ENCODE peak calls at places on chromosomes 12 and 14, in four cellular contexts. H is HepG2, I is GM12878, O is H1. U is an unnamed sample.

GRCh38 chr14:31166271-31166561 is 41.4 kb downstream of the HECTD1 start:
- DNase-seq in O (no peak), I (no peak), H (no peak), U (no peak)

GRCh38 chr12:9404469-9405260 is 196.5 kb upstream of the PZP start:
- DNase-seq in I (no peak), O (no peak), H (no peak), U (no peak)

GRCh38 chr12:119005832-119006360 is 24.6 kb downstream of the SRRM4 start:
- DNase-seq in O (no peak), I (no peak), H (no peak), U (no peak)

GRCh38 chr12:55659486-55660385 is 23.0 kb downstream of the OR10P1 start:
- DNase-seq in I (no peak), O (no peak), H (peak; percentile 27), U (no peak)

GRCh38 chr12:129196927-129197326 is 343.6 kb downstream of the GLT1D1 start:
- DNase-seq in O (no peak), I (no peak), H (no peak), U (no peak)

GRCh38 chr12:63977441-63977840 is 132.9 kb downstream of the SRGAP1 start:
- DNase-seq in O (no peak), I (no peak), H (no peak), U (no peak)

GRCh38 chr12:51090705-51091229 is 7.4 kb upstream of the CSRNP2 start:
- DNase-seq in H (no peak), O (no peak), I (no peak), U (no peak)

GRCh38 chr12:121678721-121679300 is 9.4 kb upstream of the MORN3 start:
- DNase-seq in H (no peak), O (no peak), I (no peak), U (no peak)

GRCh38 chr12:27199638-27200300 is 44.3 kb upstream of the STK38L start:
- DNase-seq in H (no peak), I (no peak), O (no peak), U (no peak)

GRCh38 chr12:2637371-2637770 is 157.4 kb upstream of the FKBP4 start:
- DNase-seq in H (no peak), O (no peak), I (no peak), U (no peak)

GRCh38 chr12:104699489-104700194 is 242.9 kb downstream of the CHST11 start:
- DNase-seq in H (no peak), O (no peak), I (peak; percentile 58), U (no peak)

GRCh38 chr12:81000831-81001230 is 63.1 kb upstream of the LIN7A start:
- DNase-seq in H (no peak), O (no peak), I (no peak), U (no peak)

GRCh38 chr12:98990648-98991047 is 345.6 kb downstream of the APAF1 start:
- DNase-seq in I (no peak), H (no peak), O (no peak), U (no peak)

GRCh38 chr14:90674043-90674670 is 142.1 kb downstream of the TTC7B start:
- DNase-seq in H (no peak), O (no peak), I (no peak), U (no peak)

GRCh38 chr12:108304633-108305032 is 34.5 kb downstream of the CMKLR1 start:
- DNase-seq in O (no peak), H (no peak), I (no peak), U (no peak)

GRCh38 chr12:108301346-108301745 is 37.8 kb downstream of the CMKLR1 start:
- DNase-seq in H (no peak), I (no peak), O (no peak), U (no peak)

GRCh38 chr12:108299980-108300696 is 39.0 kb downstream of the CMKLR1 start:
- DNase-seq in O (no peak), I (no peak), H (no peak), U (no peak)

GRCh38 chr12:108302034-108302433 is 37.1 kb downstream of the CMKLR1 start:
- DNase-seq in O (no peak), I (no peak), H (no peak), U (no peak)

DNA sequence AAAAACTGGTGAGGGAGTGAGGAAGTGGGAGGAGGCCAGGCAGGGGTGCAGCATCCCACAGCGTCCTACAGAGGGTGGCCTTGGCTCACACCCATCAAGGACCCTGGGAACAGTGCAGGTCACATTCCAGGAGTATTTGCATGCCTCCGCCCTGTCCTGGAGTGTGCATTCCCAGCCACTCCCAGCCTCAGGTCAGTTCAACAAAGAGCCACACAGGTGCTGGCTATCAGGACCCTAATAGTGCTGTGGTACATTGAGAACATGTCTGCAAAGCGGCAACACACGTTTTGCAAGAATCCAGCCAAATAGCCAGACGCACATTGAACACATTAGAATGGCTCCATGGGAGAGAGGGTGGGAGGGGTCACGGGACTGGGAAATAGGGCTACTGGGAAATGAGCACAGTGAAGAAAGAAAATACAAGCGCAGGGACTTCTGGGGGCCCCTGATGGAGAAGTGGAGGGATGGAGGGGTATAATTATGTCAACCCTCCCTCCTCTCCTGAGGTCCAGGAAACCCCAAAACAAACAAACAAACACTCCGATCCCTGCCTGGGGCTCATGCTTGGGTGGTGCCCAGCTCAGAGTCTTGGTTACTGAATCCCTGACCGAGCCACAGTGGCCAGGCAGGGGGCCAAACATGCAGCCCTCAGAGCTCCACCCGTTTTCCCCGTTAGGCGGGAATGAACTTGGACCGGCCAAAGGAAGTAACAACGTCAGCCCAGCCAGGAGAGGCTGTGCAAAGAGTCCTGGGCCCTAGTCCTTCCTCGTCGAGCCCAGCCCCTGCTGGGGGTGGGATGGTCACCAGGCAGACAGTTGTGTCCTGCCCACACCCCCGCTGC is 36.4 kb downstream of the CMKLR1 start:
- DNase-seq in I (no peak), O (peak; percentile 41), H (peak; percentile 84), U (peak; percentile 81)
- TF ChIP-seq ZNF274 in I (no peak), O (no peak), H (no peak), U (no peak)

DNA sequence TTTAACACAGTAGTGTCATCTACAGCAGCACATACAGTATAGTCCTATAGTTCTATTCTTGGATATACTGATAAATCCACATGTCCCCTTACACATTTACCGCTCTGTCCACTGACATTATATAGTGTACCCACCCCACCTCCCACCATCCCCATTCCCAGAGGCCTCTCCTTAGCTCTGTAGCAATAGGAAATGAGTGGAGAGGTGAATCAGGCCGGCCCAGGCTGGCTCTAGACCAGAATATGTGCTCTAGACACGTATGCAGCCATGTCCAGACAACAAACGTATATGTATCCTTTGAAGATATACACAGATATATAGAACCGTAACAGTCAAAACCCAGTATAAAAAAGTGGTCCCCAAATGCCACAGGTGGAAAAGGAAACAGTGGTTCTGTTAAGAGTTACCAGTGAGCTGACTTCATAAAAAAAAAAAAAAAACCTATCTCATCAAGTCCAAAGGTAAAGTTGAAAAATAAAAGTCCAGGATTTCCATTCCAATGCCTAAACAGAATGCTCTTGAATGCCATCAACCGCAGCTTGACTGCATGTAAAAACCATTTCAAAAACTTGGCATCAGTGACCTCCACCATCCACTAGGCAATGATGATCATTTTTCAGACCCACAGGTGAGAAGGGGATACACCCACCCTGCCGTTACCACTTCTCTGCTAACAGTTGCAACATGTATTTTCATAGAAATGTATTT is 16.7 kb downstream of the EGLN3 start:
- DNase-seq in H (no peak), I (no peak), O (no peak), U (no peak)
- H3K4me1 ChIP-seq in H (peaks cover 32% of the 10 kb centered on the region), I (no peaks in the 10 kb centered on the region), O (peaks cover 48% of the 10 kb centered on the region), U (peaks cover 6% of the 10 kb centered on the region)

GRCh38 chr14:38201137-38201828 is 6.4 kb upstream of the SSTR1 start:
- DNase-seq in O (no peak), I (no peak), H (no peak), U (no peak)

GRCh38 chr14:38199076-38199475 is 8.6 kb upstream of the SSTR1 start:
- DNase-seq in O (no peak), I (no peak), H (no peak), U (no peak)

GRCh38 chr14:38197761-38198345 is 9.9 kb upstream of the SSTR1 start:
- DNase-seq in I (no peak), O (no peak), H (no peak), U (no peak)

GRCh38 chr14:38198425-38198824 is 9.3 kb upstream of the SSTR1 start:
- DNase-seq in O (no peak), H (no peak), I (no peak), U (no peak)

GRCh38 chr14:38199768-38200167 is 7.9 kb upstream of the SSTR1 start:
- DNase-seq in O (no peak), I (no peak), H (no peak), U (no peak)
- TF ChIP-seq SUZ12 in O (no peak), I (no peak), H (no peak), U (no peak)

GRCh38 chr12:93785262-93786010 is 108.3 kb downstream of the CRADD start:
- DNase-seq in H (peak; percentile 63), O (peak; percentile 29), I (no peak), U (peak; percentile 43)
- TF ChIP-seq ZNF274 in H (no peak), O (no peak), I (no peak), U (no peak)

DNA sequence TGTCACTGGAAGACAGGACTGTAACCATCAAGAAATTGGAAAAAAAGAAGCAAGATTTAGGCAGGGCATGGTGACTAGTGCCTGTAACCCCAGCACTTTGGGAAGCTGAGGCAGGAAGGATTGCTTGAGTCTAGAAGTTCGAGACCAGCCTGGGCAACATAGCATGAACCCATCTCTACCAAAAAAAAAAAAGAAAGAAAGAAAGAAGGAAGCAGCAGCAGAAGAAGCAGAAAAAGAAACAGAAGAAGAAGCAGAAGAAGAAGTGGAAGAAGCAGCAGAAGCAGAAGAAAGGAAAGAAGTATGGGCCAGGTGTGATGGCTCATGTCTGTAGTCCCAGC is 30.5 kb upstream of the LGALS3 start:
- DNase-seq in O (no peak), I (no peak), H (no peak), U (no peak)
- H3K4me1 ChIP-seq in O (peaks cover 14% of the 10 kb centered on the region), I (peaks cover 51% of the 10 kb centered on the region), H (peaks cover 23% of the 10 kb centered on the region), U (no peaks in the 10 kb centered on the region)

U was measured in NT2/D1.